ENCODE peak calls at places on chromosomes 12 and 14, in five cellular contexts. Y, R, W, Z and H are unnamed samples.

GRCh38 chr14:61145903-61146411 is 135.2 kb downstream of the TMEM30B start:
- DNase-seq in Y (peak; percentile 90), R (peak; percentile 93), W (no peak), Z (no peak), H (no peak)

GRCh38 chr14:30519961-30520360 is 39.0 kb upstream of the G2E3 start:
- DNase-seq in Y (no peak), R (no peak), W (no peak), Z (no peak), H (no peak)

GRCh38 chr12:118271199-118271598 is 101.5 kb downstream of the TAOK3 start:
- DNase-seq in Y (no peak), R (no peak), W (no peak), Z (no peak), H (no peak)

GRCh38 chr12:55743131-55743921 is 404 bp downstream of the GDF11 start:
- DNase-seq in Y (peak; percentile 59), R (peak; percentile 70), W (peak; percentile 64), Z (peak; percentile 70), H (no peak)

GRCh38 chr14:95250126-95250824 is 69.4 kb downstream of the CLMN start:
- DNase-seq in Y (no peak), R (no peak), W (no peak), Z (no peak), H (no peak)

GRCh38 chr14:54730156-54730961 is 163.4 kb downstream of the SAMD4A start:
- DNase-seq in Y (peak; percentile 71), R (peak; percentile 72), W (peak; percentile 33), Z (no peak), H (no peak)

GRCh38 chr14:58641509-58641908 is 3.7 kb downstream of the DACT1 start:
- DNase-seq in Y (no peak), R (no peak), W (no peak), Z (no peak), H (no peak)

GRCh38 chr14:34733245-34733644 is 18.9 kb upstream of the CFL2 start:
- DNase-seq in Y (peak; percentile 75), R (peak; percentile 80), W (no peak), Z (no peak), H (no peak)

GRCh38 chr12:58142991-58143390 is 201.6 kb downstream of the ATP23 start:
- DNase-seq in Y (no peak), R (no peak), W (no peak), Z (no peak), H (no peak)

GRCh38 chr14:100536141-100536540 is 51.1 kb downstream of the BEGAIN start:
- DNase-seq in Y (no peak), R (no peak), W (no peak), Z (no peak), H (no peak)

GRCh38 chr14:22929848-22930364 is 730 bp upstream of the PRMT5 start:
- DNase-seq in Y (no peak), R (no peak), W (no peak), Z (no peak), H (no peak)

GRCh38 chr14:69693145-69693544 is 73.8 kb upstream of the SRSF5 start:
- DNase-seq in Y (no peak), R (no peak), W (peak; percentile 12), Z (peak; percentile 43), H (no peak)

GRCh38 chr12:54004841-54005530 is 3.8 kb upstream of the HOXC8 start:
- DNase-seq in Y (peak; percentile 19), R (no peak), W (no peak), Z (no peak), H (no peak)

GRCh38 chr12:54005531-54005852 is 3.3 kb upstream of the HOXC8 start:
- DNase-seq in Y (no peak), R (no peak), W (no peak), Z (no peak), H (no peak)

GRCh38 chr12:54006700-54007220 is 2.0 kb upstream of the HOXC8 start:
- DNase-seq in Y (no peak), R (no peak), W (no peak), Z (no peak), H (no peak)

GRCh38 chr12:54007538-54008259 is 1.1 kb upstream of the HOXC8 start:
- DNase-seq in Y (no peak), R (no peak), W (no peak), Z (no peak), H (no peak)

GRCh38 chr12:54005853-54006699 is 2.7 kb upstream of the HOXC8 start:
- DNase-seq in Y (peak; percentile 79), R (peak; percentile 53), W (peak; percentile 76), Z (peak; percentile 85), H (peak; percentile 50)
- H3K4me3 ChIP-seq in Y (no peak overlapping the region), R (no peak overlapping the region), W (peak overlapping the region; percentile 61), Z (peak overlapping the region; percentile 14), H (peak overlapping the region; percentile 18)

DNA sequence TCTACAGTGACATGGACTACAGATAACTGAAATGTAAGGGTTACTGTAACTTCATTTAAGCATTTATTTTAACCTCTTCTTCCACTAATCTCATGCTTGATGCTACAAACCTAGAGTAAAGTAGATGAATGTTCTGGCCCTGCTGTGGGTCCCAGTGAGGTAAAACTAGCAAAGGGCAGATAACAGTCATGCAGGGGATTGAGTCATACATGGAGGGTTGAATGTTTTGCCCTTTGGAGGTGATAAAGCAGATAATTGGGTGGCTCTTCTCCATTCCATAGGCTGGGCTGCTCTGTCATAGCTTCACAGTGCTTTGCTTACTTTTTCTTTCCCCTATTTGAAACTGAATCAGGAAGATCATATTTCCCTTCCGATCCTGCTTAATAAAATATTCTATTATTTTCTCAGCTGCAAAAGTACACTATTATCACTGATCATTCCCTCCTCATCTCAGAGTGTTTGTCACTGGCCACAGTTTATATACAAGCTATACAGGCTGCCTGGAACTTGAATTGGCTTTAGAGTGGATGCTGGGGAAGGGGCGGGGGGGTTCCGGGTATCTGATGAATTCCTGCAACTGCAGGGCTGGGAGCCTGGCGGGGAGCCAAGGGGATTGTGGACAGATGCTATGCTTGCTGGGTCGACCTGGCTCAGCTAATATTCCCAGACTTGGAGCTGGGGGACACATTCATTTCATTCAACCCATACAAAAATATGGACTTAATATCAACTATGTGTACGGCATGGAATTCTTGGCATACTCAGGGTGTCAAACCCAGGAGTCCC is 235.1 kb downstream of the NRXN3 start:
- DNase-seq in Y (no peak), R (peak; percentile 3), W (no peak), Z (no peak), H (no peak)
- H3K4me3 ChIP-seq in Y (no peak overlapping the region), R (no peak overlapping the region), W (no peak overlapping the region), Z (no peak overlapping the region), H (no peak overlapping the region)

DNA sequence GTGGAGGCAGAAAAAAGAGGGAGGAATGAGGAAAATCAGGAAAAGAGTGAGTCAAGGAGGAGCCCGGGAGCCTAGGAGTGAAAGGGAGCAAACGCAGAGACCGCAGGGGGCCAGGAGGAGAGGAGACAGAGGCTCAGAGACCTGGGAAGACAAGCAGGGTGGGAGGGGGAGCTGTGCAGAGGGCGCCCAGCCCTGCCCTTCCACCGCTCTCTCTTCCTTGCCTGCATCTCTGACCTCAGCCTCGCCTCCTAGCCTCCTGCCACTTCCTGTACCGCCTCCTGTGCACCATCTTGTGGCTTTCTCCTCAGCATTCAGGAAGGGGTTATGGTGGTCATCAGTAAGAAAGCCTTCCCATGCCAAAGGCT is 1.3 kb downstream of the CLSTN3 start:
- DNase-seq in Y (no peak), R (no peak), W (no peak), Z (no peak), H (peak; percentile 55)
- H3K4me3 ChIP-seq in Y (no peak overlapping the region), R (peak overlapping the region; percentile 68), W (peak overlapping the region; percentile 96), Z (no peak overlapping the region), H (peak overlapping the region; percentile 88)

DNA sequence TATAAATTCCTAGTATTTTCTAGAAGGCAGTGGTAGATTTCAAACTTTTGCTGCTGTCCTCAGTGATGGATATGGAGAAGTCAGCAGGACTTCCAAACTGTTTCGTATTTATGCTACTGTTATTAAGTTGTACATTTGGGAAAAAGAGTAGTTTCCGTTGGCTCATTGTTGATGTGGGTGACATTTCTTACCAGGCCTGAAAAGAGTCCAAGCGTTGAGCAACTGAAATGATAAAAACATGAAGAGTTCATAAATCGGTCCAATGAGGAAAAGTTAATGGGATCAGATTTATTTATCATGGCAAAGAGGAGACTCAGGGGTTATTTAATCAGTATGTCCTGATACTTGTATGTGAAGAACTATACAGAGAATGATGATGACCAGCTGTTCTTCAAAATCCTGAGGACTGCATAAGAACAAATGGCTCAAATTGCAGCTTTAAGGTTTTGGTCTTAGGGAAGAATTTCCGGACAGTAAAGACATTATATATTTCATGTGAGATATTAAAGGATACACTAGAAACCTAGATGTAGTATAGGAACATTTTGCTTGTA is 7.7 kb downstream of the VRK1 start:
- DNase-seq in Y (no peak), R (no peak), W (no peak), Z (no peak), H (no peak)
- H3K4me3 ChIP-seq in Y (no peak overlapping the region), R (peak overlapping the region; percentile 17), W (no peak overlapping the region), Z (no peak overlapping the region), H (no peak overlapping the region)

DNA sequence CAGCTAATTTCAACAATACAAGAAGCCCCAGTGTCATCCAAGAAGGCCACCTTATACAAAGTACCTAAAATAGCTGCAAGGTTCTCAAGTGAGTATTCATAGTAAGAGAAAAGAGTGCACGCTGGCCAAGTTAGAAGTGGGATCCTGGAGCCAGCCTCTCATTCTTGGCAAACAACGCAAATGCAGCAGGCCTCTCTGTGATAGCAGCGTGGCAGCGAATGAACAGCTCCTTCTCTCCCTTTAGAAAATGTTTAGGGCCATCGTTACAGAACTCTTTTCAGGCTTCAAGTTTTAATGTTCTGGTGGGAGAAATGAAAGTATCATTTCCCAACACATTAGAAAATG is 78.0 kb upstream of the IFNG-AS1 start:
- DNase-seq in Y (peak; percentile 64), R (peak; percentile 77), W (no peak), Z (no peak), H (no peak)
- H3K4me3 ChIP-seq in Y (no peak overlapping the region), R (no peak overlapping the region), W (no peak overlapping the region), Z (no peak overlapping the region), H (no peak overlapping the region)

DNA sequence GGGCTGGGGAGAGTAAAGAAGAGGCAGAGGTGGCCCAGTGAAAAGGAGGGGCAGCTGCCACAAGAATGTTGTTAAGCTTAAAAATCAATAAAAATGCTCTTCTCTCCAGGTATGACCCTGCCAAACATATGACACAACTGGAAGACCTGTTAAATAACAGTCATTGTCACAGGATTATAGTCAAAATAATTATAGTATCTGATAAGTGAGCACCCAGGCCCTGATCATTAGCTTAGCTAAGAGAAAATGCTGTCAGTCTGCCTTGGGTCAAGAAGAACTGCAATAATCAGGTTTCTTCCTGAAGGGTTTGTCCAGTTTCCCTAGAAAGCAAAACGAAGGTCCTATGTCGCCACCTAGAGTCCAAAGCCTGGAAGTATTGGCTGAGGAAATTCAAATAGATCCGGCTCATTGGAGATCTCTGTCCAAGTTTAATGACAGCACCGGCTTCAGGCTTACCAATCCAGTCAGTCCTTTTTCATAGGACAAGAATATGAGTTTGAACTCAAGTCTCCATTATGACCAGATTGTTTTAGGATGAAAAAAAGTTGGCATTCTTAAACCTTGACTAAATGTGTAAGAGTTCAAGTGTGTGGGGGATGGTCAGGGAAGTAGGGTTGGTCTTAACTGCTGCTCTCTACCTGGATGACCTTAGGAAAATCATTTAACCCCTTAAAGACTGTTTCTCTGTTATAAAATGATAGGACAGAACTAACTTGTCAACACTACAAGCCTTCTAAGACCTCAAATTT is 22.5 kb upstream of the NKX2-8 start:
- DNase-seq in Y (peak; percentile 79), R (peak; percentile 57), W (peak; percentile 45), Z (no peak), H (peak; percentile 46)
- H3K4me3 ChIP-seq in Y (no peak overlapping the region), R (no peak overlapping the region), W (no peak overlapping the region), Z (no peak overlapping the region), H (no peak overlapping the region)